ENCODE peak calls at places on chromosomes 13 and 19, in eight cellular contexts. One of them, this sample, is unnamed.
A peak's percentile ranks its signal among the peaks of the same experiment; 100 is the strongest.

GRCh38 chr13:94967183-94968039 is 255.1 kb upstream of the SOX21 start:
- DNase-seq in PC-3: peak; percentile 34
- DNase-seq in CD4-positive, alpha-beta T cell: no peak
- DNase-seq in brain microvascular endothelial cell: no peak
- DNase-seq in AG10803: no peak
- DNase-seq in D721Med: peak; percentile 19
- DNase-seq in SK-N-SH: peak; percentile 79
- DNase-seq in left ventricle myocardium inferior: no peak
- DNase-seq in this sample: no peak

GRCh38 chr19:33432408-33433170 is 59.1 kb downstream of the CEBPG start:
- DNase-seq in PC-3: no peak
- DNase-seq in CD4-positive, alpha-beta T cell: no peak
- DNase-seq in brain microvascular endothelial cell: no peak
- DNase-seq in AG10803: no peak
- DNase-seq in D721Med: no peak
- DNase-seq in SK-N-SH: no peak
- DNase-seq in left ventricle myocardium inferior: no peak
- DNase-seq in this sample: peak; percentile 5

GRCh38 chr19:53254451-53255341 is at the start of gene ZNF677:
- DNase-seq in PC-3: peak; percentile 65
- DNase-seq in CD4-positive, alpha-beta T cell: peak; percentile 80
- DNase-seq in brain microvascular endothelial cell: peak; percentile 70
- DNase-seq in AG10803: peak; percentile 89
- DNase-seq in D721Med: peak; percentile 54
- DNase-seq in SK-N-SH: peak; percentile 94
- DNase-seq in left ventricle myocardium inferior: peak; percentile 94
- DNase-seq in this sample: peak; percentile 84

GRCh38 chr13:65300220-65300619 is 1929.9 kb downstream of the PCDH9 start:
- DNase-seq in PC-3: no peak
- DNase-seq in CD4-positive, alpha-beta T cell: no peak
- DNase-seq in brain microvascular endothelial cell: no peak
- DNase-seq in AG10803: no peak
- DNase-seq in D721Med: no peak
- DNase-seq in SK-N-SH: no peak
- DNase-seq in left ventricle myocardium inferior: no peak
- DNase-seq in this sample: no peak

GRCh38 chr13:72383646-72384045 is 343.8 kb downstream of the MZT1 start:
- DNase-seq in PC-3: no peak
- DNase-seq in CD4-positive, alpha-beta T cell: no peak
- DNase-seq in brain microvascular endothelial cell: no peak
- DNase-seq in AG10803: no peak
- DNase-seq in D721Med: no peak
- DNase-seq in SK-N-SH: no peak
- DNase-seq in left ventricle myocardium inferior: no peak
- DNase-seq in this sample: no peak

GRCh38 chr13:81760316-81760715 is 1419.4 kb upstream of the SPRY2 start:
- DNase-seq in PC-3: peak; percentile 35
- DNase-seq in CD4-positive, alpha-beta T cell: no peak
- DNase-seq in brain microvascular endothelial cell: no peak
- DNase-seq in AG10803: no peak
- DNase-seq in D721Med: no peak
- DNase-seq in SK-N-SH: no peak
- DNase-seq in left ventricle myocardium inferior: no peak
- DNase-seq in this sample: no peak

GRCh38 chr19:49224856-49225255 is 67.3 kb downstream of the TRPM4 start:
- DNase-seq in PC-3: peak; percentile 88
- DNase-seq in CD4-positive, alpha-beta T cell: peak; percentile 17
- DNase-seq in brain microvascular endothelial cell: peak; percentile 70
- DNase-seq in AG10803: peak; percentile 42
- DNase-seq in D721Med: peak; percentile 41
- DNase-seq in SK-N-SH: peak; percentile 66
- DNase-seq in left ventricle myocardium inferior: peak; percentile 32
- DNase-seq in this sample: peak; percentile 52

GRCh38 chr13:37109080-37109678 is 3.7 kb upstream of the CSNK1A1L start:
- DNase-seq in PC-3: peak; percentile 50
- DNase-seq in CD4-positive, alpha-beta T cell: no peak
- DNase-seq in brain microvascular endothelial cell: peak; percentile 68
- DNase-seq in AG10803: peak; percentile 60
- DNase-seq in D721Med: no peak
- DNase-seq in SK-N-SH: peak; percentile 26
- DNase-seq in left ventricle myocardium inferior: no peak
- DNase-seq in this sample: no peak

GRCh38 chr19:13060233-13060963 is 42.3 kb downstream of the LYL1 start:
- DNase-seq in PC-3: no peak
- DNase-seq in CD4-positive, alpha-beta T cell: no peak
- DNase-seq in brain microvascular endothelial cell: no peak
- DNase-seq in AG10803: no peak
- DNase-seq in D721Med: no peak
- DNase-seq in SK-N-SH: peak; percentile 75
- DNase-seq in left ventricle myocardium inferior: peak; percentile 64
- DNase-seq in this sample: no peak

GRCh38 chr13:40172878-40173277 is 493.6 kb downstream of the FOXO1 start:
- DNase-seq in PC-3: no peak
- DNase-seq in CD4-positive, alpha-beta T cell: no peak
- DNase-seq in brain microvascular endothelial cell: no peak
- DNase-seq in AG10803: no peak
- DNase-seq in D721Med: no peak
- DNase-seq in SK-N-SH: peak; percentile 39
- DNase-seq in left ventricle myocardium inferior: no peak
- DNase-seq in this sample: no peak

GRCh38 chr13:97215325-97215724 is 6.8 kb upstream of the MBNL2 start:
- DNase-seq in PC-3: no peak
- DNase-seq in CD4-positive, alpha-beta T cell: no peak
- DNase-seq in brain microvascular endothelial cell: no peak
- DNase-seq in AG10803: no peak
- DNase-seq in D721Med: no peak
- DNase-seq in SK-N-SH: no peak
- DNase-seq in left ventricle myocardium inferior: no peak
- DNase-seq in this sample: no peak

GRCh38 chr13:85386424-85386823 is 412.8 kb downstream of the SLITRK6 start:
- DNase-seq in PC-3: no peak
- DNase-seq in CD4-positive, alpha-beta T cell: no peak
- DNase-seq in brain microvascular endothelial cell: peak; percentile 13
- DNase-seq in AG10803: no peak
- DNase-seq in D721Med: no peak
- DNase-seq in SK-N-SH: peak; percentile 7
- DNase-seq in left ventricle myocardium inferior: no peak
- DNase-seq in this sample: no peak

GRCh38 chr19:12611361-12611699 is 610 bp downstream of the ZNF791 start:
- DNase-seq in PC-3: peak; percentile 81
- DNase-seq in CD4-positive, alpha-beta T cell: no peak
- DNase-seq in brain microvascular endothelial cell: peak; percentile 56
- DNase-seq in AG10803: peak; percentile 74
- DNase-seq in D721Med: peak; percentile 63
- DNase-seq in SK-N-SH: peak; percentile 81
- DNase-seq in left ventricle myocardium inferior: peak; percentile 66
- DNase-seq in this sample: no peak

GRCh38 chr13:110005563-110005962 is 219.2 kb upstream of the IRS2 start:
- DNase-seq in PC-3: no peak
- DNase-seq in CD4-positive, alpha-beta T cell: no peak
- DNase-seq in brain microvascular endothelial cell: no peak
- DNase-seq in AG10803: peak; percentile 68
- DNase-seq in D721Med: no peak
- DNase-seq in SK-N-SH: no peak
- DNase-seq in left ventricle myocardium inferior: no peak
- DNase-seq in this sample: no peak

GRCh38 chr19:12996542-12997094 is 1.3 kb downstream of the NFIX start:
- DNase-seq in PC-3: peak; percentile 58
- DNase-seq in CD4-positive, alpha-beta T cell: no peak
- DNase-seq in brain microvascular endothelial cell: no peak
- DNase-seq in AG10803: peak; percentile 45
- DNase-seq in D721Med: no peak
- DNase-seq in SK-N-SH: peak; percentile 52
- DNase-seq in left ventricle myocardium inferior: no peak
- DNase-seq in this sample: no peak

GRCh38 chr13:20035130-20035529 is 76.6 kb downstream of the ZMYM2 start:
- DNase-seq in PC-3: peak; percentile 37
- DNase-seq in CD4-positive, alpha-beta T cell: no peak
- DNase-seq in brain microvascular endothelial cell: no peak
- DNase-seq in AG10803: no peak
- DNase-seq in D721Med: no peak
- DNase-seq in SK-N-SH: no peak
- DNase-seq in left ventricle myocardium inferior: no peak
- DNase-seq in this sample: no peak
- TF ChIP-seq CTCF in PC-3: peak; percentile 62
- TF ChIP-seq CTCF in CD4-positive, alpha-beta T cell: no peak
- TF ChIP-seq CTCF in brain microvascular endothelial cell: no peak
- TF ChIP-seq CTCF in AG10803: peak; percentile 10
- TF ChIP-seq CTCF in D721Med: no peak
- TF ChIP-seq CTCF in SK-N-SH: peak; percentile 38
- TF ChIP-seq CTCF in left ventricle myocardium inferior: peak; percentile 45
- TF ChIP-seq CTCF in this sample: no peak

GRCh38 chr19:7926021-7926726 is at the start of gene CTXN1:
- DNase-seq in PC-3: peak; percentile 71
- DNase-seq in CD4-positive, alpha-beta T cell: peak; percentile 74
- DNase-seq in brain microvascular endothelial cell: no peak
- DNase-seq in AG10803: peak; percentile 31
- DNase-seq in D721Med: peak; percentile 84
- DNase-seq in SK-N-SH: peak; percentile 94
- DNase-seq in left ventricle myocardium inferior: peak; percentile 71
- DNase-seq in this sample: peak; percentile 51
- TF ChIP-seq CTCF in PC-3: no peak
- TF ChIP-seq CTCF in CD4-positive, alpha-beta T cell: no peak
- TF ChIP-seq CTCF in brain microvascular endothelial cell: peak; percentile 5
- TF ChIP-seq CTCF in AG10803: peak; percentile 13
- TF ChIP-seq CTCF in D721Med: no peak
- TF ChIP-seq CTCF in SK-N-SH: no peak
- TF ChIP-seq CTCF in left ventricle myocardium inferior: no peak
- TF ChIP-seq CTCF in this sample: no peak

GRCh38 chr13:24563087-24563486 is 50.5 kb upstream of the PARP4 start:
- DNase-seq in PC-3: no peak
- DNase-seq in CD4-positive, alpha-beta T cell: no peak
- DNase-seq in brain microvascular endothelial cell: no peak
- DNase-seq in AG10803: no peak
- DNase-seq in D721Med: no peak
- DNase-seq in SK-N-SH: no peak
- DNase-seq in left ventricle myocardium inferior: no peak
- DNase-seq in this sample: no peak

GRCh38 chr13:24557121-24557520 is 44.5 kb upstream of the PARP4 start:
- DNase-seq in PC-3: no peak
- DNase-seq in CD4-positive, alpha-beta T cell: no peak
- DNase-seq in brain microvascular endothelial cell: no peak
- DNase-seq in AG10803: peak; percentile 32
- DNase-seq in D721Med: no peak
- DNase-seq in SK-N-SH: peak; percentile 10
- DNase-seq in left ventricle myocardium inferior: no peak
- DNase-seq in this sample: no peak
- TF ChIP-seq CTCF in PC-3: no peak
- TF ChIP-seq CTCF in CD4-positive, alpha-beta T cell: no peak
- TF ChIP-seq CTCF in brain microvascular endothelial cell: no peak
- TF ChIP-seq CTCF in AG10803: no peak
- TF ChIP-seq CTCF in D721Med: no peak
- TF ChIP-seq CTCF in SK-N-SH: no peak
- TF ChIP-seq CTCF in left ventricle myocardium inferior: no peak
- TF ChIP-seq CTCF in this sample: no peak

DNA sequence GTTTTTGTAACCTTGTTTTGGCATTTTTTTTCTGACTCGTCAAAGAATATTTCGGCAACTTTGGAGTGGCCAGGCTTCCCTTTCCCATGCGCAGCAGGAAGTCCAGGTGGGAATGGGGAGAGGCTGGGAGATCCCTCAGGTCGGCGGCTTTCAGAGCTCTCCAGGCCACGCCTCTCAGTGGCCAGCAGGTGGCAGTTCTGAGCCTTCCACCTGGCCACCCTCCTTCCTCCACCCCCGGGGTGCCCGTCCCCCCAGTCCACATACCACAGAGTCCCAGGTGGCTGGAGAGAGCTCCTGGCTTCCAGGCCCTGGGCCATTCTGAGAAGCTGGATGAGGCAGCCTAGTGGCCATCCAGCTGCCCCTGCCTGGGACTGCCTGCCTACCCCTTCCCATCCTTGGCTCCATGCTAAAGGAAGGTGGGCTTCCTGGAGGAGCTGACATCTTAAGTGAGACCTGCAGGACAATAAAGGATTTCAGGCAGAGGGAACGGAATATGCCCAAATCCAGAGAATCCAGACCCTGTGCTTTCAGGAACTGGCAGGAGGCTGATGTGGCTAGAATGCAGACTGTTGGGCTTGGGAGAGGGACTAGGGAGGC is 46.3 kb downstream of the CCNE1 start:
- DNase-seq in PC-3: peak; percentile 37
- DNase-seq in CD4-positive, alpha-beta T cell: peak; percentile 32
- DNase-seq in brain microvascular endothelial cell: no peak
- DNase-seq in AG10803: no peak
- DNase-seq in D721Med: no peak
- DNase-seq in SK-N-SH: peak; percentile 77
- DNase-seq in left ventricle myocardium inferior: no peak
- DNase-seq in this sample: peak; percentile 40
- TF ChIP-seq CTCF in PC-3: peak; percentile 61
- TF ChIP-seq CTCF in CD4-positive, alpha-beta T cell: peak; percentile 66
- TF ChIP-seq CTCF in brain microvascular endothelial cell: peak; percentile 74
- TF ChIP-seq CTCF in AG10803: peak; percentile 41
- TF ChIP-seq CTCF in D721Med: peak; percentile 39
- TF ChIP-seq CTCF in SK-N-SH: peak; percentile 56
- TF ChIP-seq CTCF in left ventricle myocardium inferior: peak; percentile 69
- TF ChIP-seq CTCF in this sample: peak; percentile 61

DNA sequence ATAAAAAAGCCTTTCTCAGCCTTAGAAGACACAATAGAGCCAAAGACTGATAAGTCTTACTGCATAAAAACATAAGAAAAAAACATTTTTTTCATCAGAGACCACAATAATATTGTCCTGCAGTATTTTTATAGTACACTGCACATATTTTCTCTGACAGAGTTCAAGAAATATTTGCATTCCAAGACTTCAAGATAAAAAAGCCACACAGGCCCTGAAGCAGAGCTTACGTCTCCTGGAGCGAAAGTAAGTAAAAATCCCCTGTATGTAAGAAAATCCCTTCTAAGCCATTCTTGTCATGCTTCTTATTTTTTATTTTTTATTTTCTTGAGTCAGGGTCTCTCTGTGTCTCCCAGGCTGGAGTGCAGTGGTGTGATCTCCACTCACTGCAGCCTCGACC is 755.9 kb downstream of the LIG4 start:
- DNase-seq in PC-3: no peak
- DNase-seq in CD4-positive, alpha-beta T cell: no peak
- DNase-seq in brain microvascular endothelial cell: peak; percentile 80
- DNase-seq in AG10803: peak; percentile 16
- DNase-seq in D721Med: no peak
- DNase-seq in SK-N-SH: no peak
- DNase-seq in left ventricle myocardium inferior: no peak
- DNase-seq in this sample: no peak
- TF ChIP-seq CTCF in PC-3: no peak
- TF ChIP-seq CTCF in CD4-positive, alpha-beta T cell: no peak
- TF ChIP-seq CTCF in brain microvascular endothelial cell: no peak
- TF ChIP-seq CTCF in AG10803: no peak
- TF ChIP-seq CTCF in D721Med: no peak
- TF ChIP-seq CTCF in SK-N-SH: no peak
- TF ChIP-seq CTCF in left ventricle myocardium inferior: no peak
- TF ChIP-seq CTCF in this sample: no peak

This sample was measured in CD14-positive monocyte.